ENCODE peak calls at places on chromosomes 4 and X, in ten cellular contexts. F is AG10803; I is HL-60; M is cardiac muscle cell; B is neural progenitor cell; J is CD8-positive, alpha-beta T cell; A is AG04450; S is fibroblast of mammary gland; X is astrocyte of the spinal cord; N is uterus. O is an unnamed sample.

GRCh38 chrX:49308604-49309269 is 5.3 kb downstream of the GAGE10 start:
- DNase-seq in F (peak; percentile 12), I (peak; percentile 3), M (peak; percentile 55), B (no peak), J (peak; percentile 65), A (no peak), S (peak; percentile 9), X (peak; percentile 8), N (no peak), O (no peak)

GRCh38 chr4:37476256-37476655 is 209.9 kb downstream of the RELL1 start:
- DNase-seq in F (no peak), I (no peak), M (no peak), B (no peak), J (no peak), A (no peak), S (no peak), X (no peak), N (no peak), O (no peak)

GRCh38 chr4:107800058-107800457 is 24.7 kb upstream of the SGMS2 start:
- DNase-seq in F (no peak), I (no peak), M (no peak), B (no peak), J (no peak), A (no peak), S (no peak), X (no peak), N (no peak), O (no peak)

GRCh38 chr4:101153653-101154052 is 193.7 kb downstream of the PPP3CA start:
- DNase-seq in F (no peak), I (no peak), M (no peak), B (no peak), J (no peak), A (no peak), S (no peak), X (no peak), N (no peak), O (no peak)

GRCh38 chr4:37628977-37629609 is 57.1 kb downstream of the RELL1 start:
- DNase-seq in F (peak; percentile 85), I (peak; percentile 24), M (peak; percentile 67), B (no peak), J (no peak), A (peak; percentile 33), S (peak; percentile 95), X (peak; percentile 68), N (peak; percentile 54), O (peak; percentile 36)

GRCh38 chrX:67480789-67481188 is 63.0 kb upstream of the AR start:
- DNase-seq in F (no peak), I (no peak), M (no peak), B (no peak), J (no peak), A (no peak), S (no peak), X (no peak), N (no peak), O (no peak)

GRCh38 chr4:13865871-13866669 is 238.5 kb upstream of the BOD1L1 start:
- DNase-seq in F (peak; percentile 29), I (no peak), M (no peak), B (no peak), J (no peak), A (no peak), S (peak; percentile 70), X (peak; percentile 31), N (no peak), O (peak; percentile 50)

GRCh38 chrX:53265771-53266170 is 15.6 kb downstream of the IQSEC2 start:
- DNase-seq in F (peak; percentile 77), I (no peak), M (peak; percentile 65), B (no peak), J (no peak), A (no peak), S (peak; percentile 74), X (peak; percentile 37), N (no peak), O (no peak)

GRCh38 chr4:70531981-70532380 is 13.6 kb downstream of the AMTN start:
- DNase-seq in F (no peak), I (no peak), M (no peak), B (no peak), J (no peak), A (no peak), S (no peak), X (no peak), N (no peak), O (no peak)

GRCh38 chrX:115968436-115969252 is 201.9 kb upstream of the AGTR2 start:
- DNase-seq in F (no peak), I (no peak), M (peak; percentile 72), B (peak; percentile 87), J (no peak), A (no peak), S (peak; percentile 56), X (peak; percentile 8), N (no peak), O (no peak)

GRCh38 chrX:34275710-34276109 is 143.6 kb upstream of the FAM47A start:
- DNase-seq in F (no peak), I (no peak), M (no peak), B (peak; percentile 25), J (no peak), A (no peak), S (no peak), X (no peak), N (no peak), O (no peak)

DNA sequence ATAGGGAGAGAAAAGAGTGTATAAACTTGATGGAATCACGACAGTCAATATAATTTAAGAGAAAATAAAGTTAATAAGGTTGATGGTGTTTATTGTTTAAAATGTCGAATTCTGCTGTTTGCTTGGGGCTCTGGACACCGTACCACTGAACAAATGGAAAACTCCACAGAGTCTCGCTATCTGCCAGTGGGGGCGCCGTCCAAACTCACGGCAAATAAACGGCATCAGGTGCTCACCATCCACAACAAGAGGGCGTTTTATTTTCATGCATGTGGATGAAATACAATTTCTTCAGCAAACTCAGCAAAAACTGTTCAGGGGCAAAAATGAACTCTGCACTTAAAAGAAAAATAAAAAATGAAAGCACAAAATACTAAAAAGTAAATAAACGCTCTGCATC is 46.6 kb upstream of the FAM47C start:
- DNase-seq in F (no peak), I (no peak), M (no peak), B (peak; percentile 23), J (no peak), A (no peak), S (no peak), X (no peak), N (no peak), O (no peak)
- TF ChIP-seq CTCF in F (no peak), I (no peak), M (no peak), B (peak; percentile 54), J (no peak), A (no peak), S (no peak), X (no peak), N (no peak), O (no peak)

DNA sequence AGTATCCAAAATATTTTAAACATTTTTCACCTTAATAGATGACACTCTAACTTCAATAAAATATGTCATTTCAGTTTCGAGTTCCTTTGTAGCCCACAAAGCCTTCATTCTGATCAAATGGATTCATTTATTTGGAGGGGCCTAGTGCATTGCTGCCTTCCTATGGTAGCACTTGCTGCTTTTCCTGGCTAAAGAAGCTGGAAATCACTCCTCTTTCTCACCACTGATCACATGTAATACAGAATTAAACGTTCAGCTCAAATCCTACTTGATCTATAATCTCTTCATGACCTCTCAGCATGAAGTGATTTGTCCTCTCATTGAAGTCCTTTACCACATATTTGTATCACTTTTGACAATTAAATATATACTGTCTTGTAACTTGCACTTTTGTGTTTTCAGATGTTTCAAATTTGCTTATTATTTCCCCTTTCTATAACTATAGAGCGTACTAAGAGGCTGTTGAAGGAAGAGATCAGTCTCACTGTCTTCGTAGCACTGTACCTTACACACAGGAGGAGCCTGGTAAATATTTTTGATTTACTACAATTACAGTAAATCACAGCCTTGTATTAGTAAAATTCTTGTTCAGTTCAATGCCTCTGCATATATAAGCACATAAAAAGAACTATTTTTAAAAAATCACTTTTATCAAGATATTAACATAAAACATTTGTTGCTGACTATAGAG is 555 bp downstream of the CFI start:
- DNase-seq in F (no peak), I (no peak), M (peak; percentile 14), B (no peak), J (no peak), A (no peak), S (no peak), X (peak; percentile 18), N (no peak), O (no peak)
- H3K4me3 ChIP-seq in F (no peak overlapping the region), I (no peak overlapping the region), M (no peak overlapping the region), B (no peak overlapping the region), J (no peak overlapping the region), A (no peak overlapping the region), S (no peak overlapping the region), X (peak overlapping the region; percentile 36), N (no peak overlapping the region), O (no peak overlapping the region)

DNA sequence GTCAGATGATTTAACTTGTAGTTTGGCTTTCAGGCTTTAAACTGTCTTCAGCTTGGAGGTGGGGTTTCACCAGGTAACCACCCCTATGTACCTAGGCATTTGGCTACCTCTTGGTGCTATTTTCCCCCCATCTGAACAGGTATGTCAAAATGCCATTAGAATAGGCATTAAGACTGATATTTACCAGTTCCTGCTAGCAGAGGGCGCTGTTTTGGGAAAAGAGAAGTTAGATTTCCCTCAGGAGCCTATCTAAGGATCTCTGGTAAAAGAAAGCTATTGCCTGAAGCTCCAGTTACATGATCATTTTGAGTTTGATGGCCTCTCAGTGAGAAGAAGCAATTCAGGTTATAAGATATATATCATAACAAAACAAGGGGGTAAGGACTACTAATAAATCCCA is 879.1 kb downstream of the SH3BGRL start:
- DNase-seq in F (no peak), I (no peak), M (no peak), B (peak; percentile 11), J (no peak), A (no peak), S (no peak), X (no peak), N (no peak), O (no peak)
- TF ChIP-seq CTCF in F (no peak), I (no peak), M (no peak), B (peak; percentile 30), J (no peak), A (no peak), S (no peak), X (no peak), N (no peak), O (no peak)

DNA sequence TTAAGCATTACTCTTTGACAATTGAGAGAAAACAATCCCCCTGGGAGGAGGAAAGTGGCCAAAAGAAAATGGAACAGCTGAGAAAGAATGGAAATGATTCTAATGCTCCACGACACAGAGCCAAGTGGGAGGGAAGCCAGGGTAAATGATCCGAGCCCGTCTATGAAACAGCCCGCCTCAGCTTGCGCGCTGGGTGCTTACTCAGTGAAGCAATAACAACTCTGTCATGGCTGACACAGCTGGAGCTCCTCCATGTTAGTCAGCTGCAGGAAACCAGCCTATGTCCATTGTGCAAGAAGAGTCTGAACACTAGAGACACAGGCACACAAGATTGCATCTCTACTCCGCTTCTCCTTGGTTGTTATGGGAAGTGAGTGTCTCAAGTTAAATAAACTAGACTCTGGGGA is 19.3 kb downstream of the NOA1 start:
- DNase-seq in F (peak; percentile 97), I (peak; percentile 90), M (peak; percentile 99), B (no peak), J (no peak), A (peak; percentile 96), S (peak; percentile 99), X (peak; percentile 97), N (peak; percentile 88), O (no peak)
- H3K4me3 ChIP-seq in F (peak overlapping the region; percentile 25), I (no peak overlapping the region), M (no peak overlapping the region), B (no peak overlapping the region), J (no peak overlapping the region), A (peak overlapping the region; percentile 3), S (peak overlapping the region; percentile 18), X (no peak overlapping the region), N (no peak overlapping the region), O (no peak overlapping the region)

O was measured in HFF-Myc.